ENCODE peak calls at places on chromosomes 13 and 19, in six cellular contexts. N, Q, B, O, V and G are unnamed samples.

GRCh38 chr13:21326155-21327030 is 132.7 kb downstream of the ZDHHC20 start:
- DNase-seq in O (peak; percentile 86), V (peak; percentile 19), N (peak; percentile 43), B (peak; percentile 85), Q (peak; percentile 6), G (peak; percentile 65)

GRCh38 chr13:84446972-84447700 is 564.9 kb upstream of the SLITRK1 start:
- DNase-seq in V (no peak), N (no peak), Q (peak; percentile 81), O (no peak), B (no peak), G (no peak)

GRCh38 chr13:111661052-111661451 is 340.6 kb downstream of the TEX29 start:
- DNase-seq in N (no peak), B (no peak), V (no peak), O (no peak), Q (no peak), G (no peak)

GRCh38 chr19:16368385-16369305 is 44.0 kb downstream of the KLF2 start:
- DNase-seq in V (no peak), B (peak; percentile 21), Q (no peak), N (peak; percentile 30), O (no peak), G (peak; percentile 72)

GRCh38 chr13:69565334-69565733 is 542.3 kb upstream of the ATXN8OS start:
- DNase-seq in O (peak; percentile 34), V (no peak), N (no peak), B (no peak), Q (peak; percentile 2), G (no peak)

GRCh38 chr19:45179063-45179847 is 671 bp downstream of the BLOC1S3 start:
- DNase-seq in B (peak; percentile 91), N (no peak), Q (no peak), V (peak; percentile 38), O (no peak), G (no peak)

GRCh38 chr13:69553976-69554375 is 553.6 kb upstream of the ATXN8OS start:
- DNase-seq in Q (no peak), O (no peak), V (no peak), B (no peak), N (no peak), G (no peak)

GRCh38 chr13:102555914-102556553 is 40.8 kb upstream of the TPP2 start:
- DNase-seq in N (peak; percentile 58), B (no peak), O (no peak), Q (peak; percentile 49), V (no peak), G (no peak)

GRCh38 chr19:5052945-5053485 is 84.1 kb downstream of the KDM4B start:
- DNase-seq in V (no peak), Q (no peak), B (no peak), O (no peak), N (no peak), G (no peak)

GRCh38 chr19:16441661-16442071 is 30.1 kb downstream of the EPS15L1 start:
- DNase-seq in O (peak; percentile 79), V (no peak), N (no peak), Q (no peak), B (no peak), G (no peak)